ENCODE peak calls at places on chromosomes 4 and X, in six cellular contexts. One of them, this sample, is unnamed.
A peak's percentile ranks its signal among the peaks of the same experiment; 100 is the strongest.

GRCh38 chrX:9610774-9611392 is 146.0 kb downstream of the TBL1X start:
- DNase-seq in stimulated activated CD8-positive, alpha-beta memory T cell treated with anti-CD3 and anti-CD28 coated beads, Interleukin-4, amount 100 ng/mL, for 1 hour: no peak
- DNase-seq in stimulated activated CD4-positive, alpha-beta T cell treated with anti-CD3 and anti-CD28 coated beads, Interleukin-4, amount 100 ng/mL, for 24 hours: no peak
- DNase-seq in NCI-H82: no peak
- DNase-seq in activated T-cell treated with anti-CD3 and anti-CD28 coated beads, Interleukin-2, amount 50 U/mL, for 1 hour: no peak
- DNase-seq in anterior cingulate cortex: no peak
- DNase-seq in this sample: peak; percentile 54

GRCh38 chr4:80386281-80386886 is 50.9 kb downstream of the CFAP299 start:
- DNase-seq in anterior cingulate cortex: no peak
- DNase-seq in stimulated activated CD4-positive, alpha-beta T cell treated with anti-CD3 and anti-CD28 coated beads, Interleukin-4, amount 100 ng/mL, for 24 hours: no peak
- DNase-seq in NCI-H82: no peak
- DNase-seq in activated T-cell treated with anti-CD3 and anti-CD28 coated beads, Interleukin-2, amount 50 U/mL, for 1 hour: no peak
- DNase-seq in stimulated activated CD8-positive, alpha-beta memory T cell treated with anti-CD3 and anti-CD28 coated beads, Interleukin-4, amount 100 ng/mL, for 1 hour: no peak
- DNase-seq in this sample: no peak

GRCh38 chr4:169201144-169202124 is 69.3 kb downstream of the SH3RF1 start:
- DNase-seq in activated T-cell treated with anti-CD3 and anti-CD28 coated beads, Interleukin-2, amount 50 U/mL, for 1 hour: no peak
- DNase-seq in NCI-H82: peak; percentile 35
- DNase-seq in anterior cingulate cortex: no peak
- DNase-seq in stimulated activated CD8-positive, alpha-beta memory T cell treated with anti-CD3 and anti-CD28 coated beads, Interleukin-4, amount 100 ng/mL, for 1 hour: no peak
- DNase-seq in stimulated activated CD4-positive, alpha-beta T cell treated with anti-CD3 and anti-CD28 coated beads, Interleukin-4, amount 100 ng/mL, for 24 hours: no peak
- DNase-seq in this sample: no peak

GRCh38 chr4:24763631-24764302 is 31.6 kb upstream of the SOD3 start:
- DNase-seq in NCI-H82: peak; percentile 84
- DNase-seq in stimulated activated CD4-positive, alpha-beta T cell treated with anti-CD3 and anti-CD28 coated beads, Interleukin-4, amount 100 ng/mL, for 24 hours: no peak
- DNase-seq in anterior cingulate cortex: peak; percentile 24
- DNase-seq in stimulated activated CD8-positive, alpha-beta memory T cell treated with anti-CD3 and anti-CD28 coated beads, Interleukin-4, amount 100 ng/mL, for 1 hour: no peak
- DNase-seq in activated T-cell treated with anti-CD3 and anti-CD28 coated beads, Interleukin-2, amount 50 U/mL, for 1 hour: no peak
- DNase-seq in this sample: no peak

GRCh38 chrX:155819966-155820491 is 61.1 kb upstream of the VAMP7 start:
- DNase-seq in anterior cingulate cortex: peak; percentile 22
- DNase-seq in NCI-H82: peak; percentile 78
- DNase-seq in stimulated activated CD8-positive, alpha-beta memory T cell treated with anti-CD3 and anti-CD28 coated beads, Interleukin-4, amount 100 ng/mL, for 1 hour: no peak
- DNase-seq in activated T-cell treated with anti-CD3 and anti-CD28 coated beads, Interleukin-2, amount 50 U/mL, for 1 hour: peak; percentile 27
- DNase-seq in stimulated activated CD4-positive, alpha-beta T cell treated with anti-CD3 and anti-CD28 coated beads, Interleukin-4, amount 100 ng/mL, for 24 hours: peak; percentile 39
- DNase-seq in this sample: peak; percentile 71

GRCh38 chrX:49204709-49205108 is 4.7 kb upstream of the SYP start:
- DNase-seq in activated T-cell treated with anti-CD3 and anti-CD28 coated beads, Interleukin-2, amount 50 U/mL, for 1 hour: no peak
- DNase-seq in stimulated activated CD8-positive, alpha-beta memory T cell treated with anti-CD3 and anti-CD28 coated beads, Interleukin-4, amount 100 ng/mL, for 1 hour: no peak
- DNase-seq in stimulated activated CD4-positive, alpha-beta T cell treated with anti-CD3 and anti-CD28 coated beads, Interleukin-4, amount 100 ng/mL, for 24 hours: no peak
- DNase-seq in NCI-H82: no peak
- DNase-seq in anterior cingulate cortex: peak; percentile 34
- DNase-seq in this sample: no peak

GRCh38 chr4:172740434-172740833 is 428.2 kb upstream of the GALNT7 start:
- DNase-seq in stimulated activated CD4-positive, alpha-beta T cell treated with anti-CD3 and anti-CD28 coated beads, Interleukin-4, amount 100 ng/mL, for 24 hours: no peak
- DNase-seq in activated T-cell treated with anti-CD3 and anti-CD28 coated beads, Interleukin-2, amount 50 U/mL, for 1 hour: no peak
- DNase-seq in NCI-H82: no peak
- DNase-seq in anterior cingulate cortex: no peak
- DNase-seq in stimulated activated CD8-positive, alpha-beta memory T cell treated with anti-CD3 and anti-CD28 coated beads, Interleukin-4, amount 100 ng/mL, for 1 hour: no peak
- DNase-seq in this sample: no peak

GRCh38 chr4:168773388-168774195 is 236.5 kb downstream of the CBR4 start:
- DNase-seq in anterior cingulate cortex: no peak
- DNase-seq in stimulated activated CD4-positive, alpha-beta T cell treated with anti-CD3 and anti-CD28 coated beads, Interleukin-4, amount 100 ng/mL, for 24 hours: no peak
- DNase-seq in stimulated activated CD8-positive, alpha-beta memory T cell treated with anti-CD3 and anti-CD28 coated beads, Interleukin-4, amount 100 ng/mL, for 1 hour: no peak
- DNase-seq in NCI-H82: no peak
- DNase-seq in activated T-cell treated with anti-CD3 and anti-CD28 coated beads, Interleukin-2, amount 50 U/mL, for 1 hour: no peak
- DNase-seq in this sample: no peak

GRCh38 chrX:133120406-133120805 is 23.5 kb upstream of the USP26 start:
- DNase-seq in stimulated activated CD4-positive, alpha-beta T cell treated with anti-CD3 and anti-CD28 coated beads, Interleukin-4, amount 100 ng/mL, for 24 hours: no peak
- DNase-seq in anterior cingulate cortex: no peak
- DNase-seq in activated T-cell treated with anti-CD3 and anti-CD28 coated beads, Interleukin-2, amount 50 U/mL, for 1 hour: no peak
- DNase-seq in NCI-H82: no peak
- DNase-seq in stimulated activated CD8-positive, alpha-beta memory T cell treated with anti-CD3 and anti-CD28 coated beads, Interleukin-4, amount 100 ng/mL, for 1 hour: no peak
- DNase-seq in this sample: no peak

GRCh38 chrX:131895002-131895401 is 128.1 kb upstream of the STK26 start:
- DNase-seq in NCI-H82: no peak
- DNase-seq in anterior cingulate cortex: no peak
- DNase-seq in stimulated activated CD4-positive, alpha-beta T cell treated with anti-CD3 and anti-CD28 coated beads, Interleukin-4, amount 100 ng/mL, for 24 hours: no peak
- DNase-seq in stimulated activated CD8-positive, alpha-beta memory T cell treated with anti-CD3 and anti-CD28 coated beads, Interleukin-4, amount 100 ng/mL, for 1 hour: no peak
- DNase-seq in activated T-cell treated with anti-CD3 and anti-CD28 coated beads, Interleukin-2, amount 50 U/mL, for 1 hour: no peak
- DNase-seq in this sample: no peak

GRCh38 chrX:25039036-25039435 is 23.3 kb upstream of the ARX start:
- DNase-seq in activated T-cell treated with anti-CD3 and anti-CD28 coated beads, Interleukin-2, amount 50 U/mL, for 1 hour: no peak
- DNase-seq in NCI-H82: no peak
- DNase-seq in anterior cingulate cortex: no peak
- DNase-seq in stimulated activated CD8-positive, alpha-beta memory T cell treated with anti-CD3 and anti-CD28 coated beads, Interleukin-4, amount 100 ng/mL, for 1 hour: no peak
- DNase-seq in stimulated activated CD4-positive, alpha-beta T cell treated with anti-CD3 and anti-CD28 coated beads, Interleukin-4, amount 100 ng/mL, for 24 hours: no peak
- DNase-seq in this sample: no peak

GRCh38 chr4:37928896-37929537 is 31.2 kb upstream of the PTTG2 start:
- DNase-seq in stimulated activated CD4-positive, alpha-beta T cell treated with anti-CD3 and anti-CD28 coated beads, Interleukin-4, amount 100 ng/mL, for 24 hours: no peak
- DNase-seq in activated T-cell treated with anti-CD3 and anti-CD28 coated beads, Interleukin-2, amount 50 U/mL, for 1 hour: no peak
- DNase-seq in anterior cingulate cortex: no peak
- DNase-seq in stimulated activated CD8-positive, alpha-beta memory T cell treated with anti-CD3 and anti-CD28 coated beads, Interleukin-4, amount 100 ng/mL, for 1 hour: no peak
- DNase-seq in NCI-H82: peak; percentile 13
- DNase-seq in this sample: no peak

GRCh38 chrX:52933976-52934703 is 24.2 kb downstream of the FAM156A start:
- DNase-seq in activated T-cell treated with anti-CD3 and anti-CD28 coated beads, Interleukin-2, amount 50 U/mL, for 1 hour: no peak
- DNase-seq in stimulated activated CD8-positive, alpha-beta memory T cell treated with anti-CD3 and anti-CD28 coated beads, Interleukin-4, amount 100 ng/mL, for 1 hour: no peak
- DNase-seq in anterior cingulate cortex: no peak
- DNase-seq in stimulated activated CD4-positive, alpha-beta T cell treated with anti-CD3 and anti-CD28 coated beads, Interleukin-4, amount 100 ng/mL, for 24 hours: no peak
- DNase-seq in NCI-H82: peak; percentile 29
- DNase-seq in this sample: peak; percentile 57

GRCh38 chr4:166535865-166536264 is 662.8 kb downstream of the TLL1 start:
- DNase-seq in anterior cingulate cortex: no peak
- DNase-seq in activated T-cell treated with anti-CD3 and anti-CD28 coated beads, Interleukin-2, amount 50 U/mL, for 1 hour: no peak
- DNase-seq in NCI-H82: no peak
- DNase-seq in stimulated activated CD4-positive, alpha-beta T cell treated with anti-CD3 and anti-CD28 coated beads, Interleukin-4, amount 100 ng/mL, for 24 hours: no peak
- DNase-seq in stimulated activated CD8-positive, alpha-beta memory T cell treated with anti-CD3 and anti-CD28 coated beads, Interleukin-4, amount 100 ng/mL, for 1 hour: no peak
- DNase-seq in this sample: no peak

GRCh38 chr4:138835833-138836521 is 179.6 kb upstream of the NOCT start:
- DNase-seq in anterior cingulate cortex: no peak
- DNase-seq in activated T-cell treated with anti-CD3 and anti-CD28 coated beads, Interleukin-2, amount 50 U/mL, for 1 hour: no peak
- DNase-seq in stimulated activated CD8-positive, alpha-beta memory T cell treated with anti-CD3 and anti-CD28 coated beads, Interleukin-4, amount 100 ng/mL, for 1 hour: no peak
- DNase-seq in NCI-H82: no peak
- DNase-seq in stimulated activated CD4-positive, alpha-beta T cell treated with anti-CD3 and anti-CD28 coated beads, Interleukin-4, amount 100 ng/mL, for 24 hours: no peak
- DNase-seq in this sample: peak; percentile 95

GRCh38 chrX:136176399-136176825 is 29.1 kb downstream of the FHL1 start:
- DNase-seq in stimulated activated CD4-positive, alpha-beta T cell treated with anti-CD3 and anti-CD28 coated beads, Interleukin-4, amount 100 ng/mL, for 24 hours: no peak
- DNase-seq in NCI-H82: no peak
- DNase-seq in stimulated activated CD8-positive, alpha-beta memory T cell treated with anti-CD3 and anti-CD28 coated beads, Interleukin-4, amount 100 ng/mL, for 1 hour: no peak
- DNase-seq in activated T-cell treated with anti-CD3 and anti-CD28 coated beads, Interleukin-2, amount 50 U/mL, for 1 hour: no peak
- DNase-seq in anterior cingulate cortex: no peak
- DNase-seq in this sample: no peak

GRCh38 chrX:154114652-154115051 is 17.1 kb upstream of the MECP2 start:
- DNase-seq in anterior cingulate cortex: no peak
- DNase-seq in stimulated activated CD8-positive, alpha-beta memory T cell treated with anti-CD3 and anti-CD28 coated beads, Interleukin-4, amount 100 ng/mL, for 1 hour: no peak
- DNase-seq in activated T-cell treated with anti-CD3 and anti-CD28 coated beads, Interleukin-2, amount 50 U/mL, for 1 hour: no peak
- DNase-seq in stimulated activated CD4-positive, alpha-beta T cell treated with anti-CD3 and anti-CD28 coated beads, Interleukin-4, amount 100 ng/mL, for 24 hours: no peak
- DNase-seq in NCI-H82: no peak
- DNase-seq in this sample: no peak

GRCh38 chrX:132837971-132838370 is 120.5 kb downstream of the HS6ST2 start:
- DNase-seq in stimulated activated CD4-positive, alpha-beta T cell treated with anti-CD3 and anti-CD28 coated beads, Interleukin-4, amount 100 ng/mL, for 24 hours: no peak
- DNase-seq in stimulated activated CD8-positive, alpha-beta memory T cell treated with anti-CD3 and anti-CD28 coated beads, Interleukin-4, amount 100 ng/mL, for 1 hour: no peak
- DNase-seq in anterior cingulate cortex: no peak
- DNase-seq in activated T-cell treated with anti-CD3 and anti-CD28 coated beads, Interleukin-2, amount 50 U/mL, for 1 hour: no peak
- DNase-seq in NCI-H82: no peak
- DNase-seq in this sample: no peak

GRCh38 chrX:57573754-57574153 is 18.1 kb upstream of the ZXDB start:
- DNase-seq in activated T-cell treated with anti-CD3 and anti-CD28 coated beads, Interleukin-2, amount 50 U/mL, for 1 hour: no peak
- DNase-seq in anterior cingulate cortex: no peak
- DNase-seq in NCI-H82: peak; percentile 47
- DNase-seq in stimulated activated CD4-positive, alpha-beta T cell treated with anti-CD3 and anti-CD28 coated beads, Interleukin-4, amount 100 ng/mL, for 24 hours: peak; percentile 8
- DNase-seq in stimulated activated CD8-positive, alpha-beta memory T cell treated with anti-CD3 and anti-CD28 coated beads, Interleukin-4, amount 100 ng/mL, for 1 hour: no peak
- DNase-seq in this sample: peak; percentile 25

GRCh38 chr4:48602763-48603162 is 112.7 kb downstream of the ZAR1 start:
- DNase-seq in NCI-H82: no peak
- DNase-seq in activated T-cell treated with anti-CD3 and anti-CD28 coated beads, Interleukin-2, amount 50 U/mL, for 1 hour: no peak
- DNase-seq in stimulated activated CD4-positive, alpha-beta T cell treated with anti-CD3 and anti-CD28 coated beads, Interleukin-4, amount 100 ng/mL, for 24 hours: no peak
- DNase-seq in stimulated activated CD8-positive, alpha-beta memory T cell treated with anti-CD3 and anti-CD28 coated beads, Interleukin-4, amount 100 ng/mL, for 1 hour: no peak
- DNase-seq in anterior cingulate cortex: no peak
- DNase-seq in this sample: no peak

GRCh38 chrX:68997911-68998310 is 167.3 kb downstream of the PJA1 start:
- DNase-seq in anterior cingulate cortex: peak; percentile 30
- DNase-seq in stimulated activated CD4-positive, alpha-beta T cell treated with anti-CD3 and anti-CD28 coated beads, Interleukin-4, amount 100 ng/mL, for 24 hours: no peak
- DNase-seq in stimulated activated CD8-positive, alpha-beta memory T cell treated with anti-CD3 and anti-CD28 coated beads, Interleukin-4, amount 100 ng/mL, for 1 hour: no peak
- DNase-seq in NCI-H82: no peak
- DNase-seq in activated T-cell treated with anti-CD3 and anti-CD28 coated beads, Interleukin-2, amount 50 U/mL, for 1 hour: no peak
- DNase-seq in this sample: no peak

GRCh38 chrX:78029663-78030062 is 60.2 kb upstream of the PGAM4 start:
- DNase-seq in NCI-H82: peak; percentile 56
- DNase-seq in anterior cingulate cortex: peak; percentile 9
- DNase-seq in activated T-cell treated with anti-CD3 and anti-CD28 coated beads, Interleukin-2, amount 50 U/mL, for 1 hour: no peak
- DNase-seq in stimulated activated CD4-positive, alpha-beta T cell treated with anti-CD3 and anti-CD28 coated beads, Interleukin-4, amount 100 ng/mL, for 24 hours: peak; percentile 3
- DNase-seq in stimulated activated CD8-positive, alpha-beta memory T cell treated with anti-CD3 and anti-CD28 coated beads, Interleukin-4, amount 100 ng/mL, for 1 hour: no peak
- DNase-seq in this sample: peak; percentile 10

GRCh38 chr4:102217345-102217744 is 127.9 kb downstream of the SLC39A8 start:
- DNase-seq in NCI-H82: no peak
- DNase-seq in activated T-cell treated with anti-CD3 and anti-CD28 coated beads, Interleukin-2, amount 50 U/mL, for 1 hour: no peak
- DNase-seq in stimulated activated CD8-positive, alpha-beta memory T cell treated with anti-CD3 and anti-CD28 coated beads, Interleukin-4, amount 100 ng/mL, for 1 hour: no peak
- DNase-seq in stimulated activated CD4-positive, alpha-beta T cell treated with anti-CD3 and anti-CD28 coated beads, Interleukin-4, amount 100 ng/mL, for 24 hours: no peak
- DNase-seq in anterior cingulate cortex: no peak
- DNase-seq in this sample: no peak

GRCh38 chrX:86002076-86002896 is 45.1 kb downstream of the CHM start:
- DNase-seq in stimulated activated CD4-positive, alpha-beta T cell treated with anti-CD3 and anti-CD28 coated beads, Interleukin-4, amount 100 ng/mL, for 24 hours: no peak
- DNase-seq in NCI-H82: no peak
- DNase-seq in stimulated activated CD8-positive, alpha-beta memory T cell treated with anti-CD3 and anti-CD28 coated beads, Interleukin-4, amount 100 ng/mL, for 1 hour: no peak
- DNase-seq in anterior cingulate cortex: no peak
- DNase-seq in activated T-cell treated with anti-CD3 and anti-CD28 coated beads, Interleukin-2, amount 50 U/mL, for 1 hour: no peak
- DNase-seq in this sample: no peak

GRCh38 chrX:10166731-10167149 is 10.0 kb downstream of the CLCN4 start:
- DNase-seq in stimulated activated CD8-positive, alpha-beta memory T cell treated with anti-CD3 and anti-CD28 coated beads, Interleukin-4, amount 100 ng/mL, for 1 hour: no peak
- DNase-seq in anterior cingulate cortex: peak; percentile 15
- DNase-seq in activated T-cell treated with anti-CD3 and anti-CD28 coated beads, Interleukin-2, amount 50 U/mL, for 1 hour: no peak
- DNase-seq in NCI-H82: no peak
- DNase-seq in stimulated activated CD4-positive, alpha-beta T cell treated with anti-CD3 and anti-CD28 coated beads, Interleukin-4, amount 100 ng/mL, for 24 hours: no peak
- DNase-seq in this sample: no peak

GRCh38 chrX:12974797-12975669 is at the start of gene TMSB4X:
- DNase-seq in stimulated activated CD4-positive, alpha-beta T cell treated with anti-CD3 and anti-CD28 coated beads, Interleukin-4, amount 100 ng/mL, for 24 hours: peak; percentile 86
- DNase-seq in stimulated activated CD8-positive, alpha-beta memory T cell treated with anti-CD3 and anti-CD28 coated beads, Interleukin-4, amount 100 ng/mL, for 1 hour: peak; percentile 75
- DNase-seq in anterior cingulate cortex: peak; percentile 89
- DNase-seq in activated T-cell treated with anti-CD3 and anti-CD28 coated beads, Interleukin-2, amount 50 U/mL, for 1 hour: peak; percentile 82
- DNase-seq in NCI-H82: peak; percentile 90
- DNase-seq in this sample: peak; percentile 80

GRCh38 chr4:6688879-6689505 is 4.7 kb upstream of the S100P start:
- DNase-seq in stimulated activated CD4-positive, alpha-beta T cell treated with anti-CD3 and anti-CD28 coated beads, Interleukin-4, amount 100 ng/mL, for 24 hours: peak; percentile 83
- DNase-seq in NCI-H82: no peak
- DNase-seq in stimulated activated CD8-positive, alpha-beta memory T cell treated with anti-CD3 and anti-CD28 coated beads, Interleukin-4, amount 100 ng/mL, for 1 hour: peak; percentile 62
- DNase-seq in anterior cingulate cortex: peak; percentile 48
- DNase-seq in activated T-cell treated with anti-CD3 and anti-CD28 coated beads, Interleukin-2, amount 50 U/mL, for 1 hour: peak; percentile 69
- DNase-seq in this sample: no peak

GRCh38 chr4:3462790-3463415 is at the start of gene DOK7:
- DNase-seq in stimulated activated CD8-positive, alpha-beta memory T cell treated with anti-CD3 and anti-CD28 coated beads, Interleukin-4, amount 100 ng/mL, for 1 hour: no peak
- DNase-seq in stimulated activated CD4-positive, alpha-beta T cell treated with anti-CD3 and anti-CD28 coated beads, Interleukin-4, amount 100 ng/mL, for 24 hours: no peak
- DNase-seq in NCI-H82: no peak
- DNase-seq in activated T-cell treated with anti-CD3 and anti-CD28 coated beads, Interleukin-2, amount 50 U/mL, for 1 hour: no peak
- DNase-seq in anterior cingulate cortex: no peak
- DNase-seq in this sample: no peak

GRCh38 chrX:112043997-112044396 is 38.6 kb downstream of the TRPC5 start:
- DNase-seq in activated T-cell treated with anti-CD3 and anti-CD28 coated beads, Interleukin-2, amount 50 U/mL, for 1 hour: no peak
- DNase-seq in stimulated activated CD8-positive, alpha-beta memory T cell treated with anti-CD3 and anti-CD28 coated beads, Interleukin-4, amount 100 ng/mL, for 1 hour: no peak
- DNase-seq in anterior cingulate cortex: no peak
- DNase-seq in stimulated activated CD4-positive, alpha-beta T cell treated with anti-CD3 and anti-CD28 coated beads, Interleukin-4, amount 100 ng/mL, for 24 hours: no peak
- DNase-seq in NCI-H82: peak; percentile 70
- DNase-seq in this sample: peak; percentile 23

GRCh38 chr4:134906404-134907023 is 704.9 kb upstream of the PABPC4L start:
- DNase-seq in anterior cingulate cortex: no peak
- DNase-seq in activated T-cell treated with anti-CD3 and anti-CD28 coated beads, Interleukin-2, amount 50 U/mL, for 1 hour: no peak
- DNase-seq in NCI-H82: peak; percentile 29
- DNase-seq in stimulated activated CD4-positive, alpha-beta T cell treated with anti-CD3 and anti-CD28 coated beads, Interleukin-4, amount 100 ng/mL, for 24 hours: no peak
- DNase-seq in stimulated activated CD8-positive, alpha-beta memory T cell treated with anti-CD3 and anti-CD28 coated beads, Interleukin-4, amount 100 ng/mL, for 1 hour: no peak
- DNase-seq in this sample: peak; percentile 18

GRCh38 chr4:2168469-2169319 is 73.2 kb downstream of the HAUS3 start:
- DNase-seq in stimulated activated CD8-positive, alpha-beta memory T cell treated with anti-CD3 and anti-CD28 coated beads, Interleukin-4, amount 100 ng/mL, for 1 hour: no peak
- DNase-seq in anterior cingulate cortex: no peak
- DNase-seq in NCI-H82: no peak
- DNase-seq in stimulated activated CD4-positive, alpha-beta T cell treated with anti-CD3 and anti-CD28 coated beads, Interleukin-4, amount 100 ng/mL, for 24 hours: no peak
- DNase-seq in activated T-cell treated with anti-CD3 and anti-CD28 coated beads, Interleukin-2, amount 50 U/mL, for 1 hour: no peak
- DNase-seq in this sample: peak; percentile 26

GRCh38 chrX:120136128-120136527 is 20.4 kb upstream of the RHOXF1 start:
- DNase-seq in anterior cingulate cortex: no peak
- DNase-seq in NCI-H82: no peak
- DNase-seq in activated T-cell treated with anti-CD3 and anti-CD28 coated beads, Interleukin-2, amount 50 U/mL, for 1 hour: no peak
- DNase-seq in stimulated activated CD8-positive, alpha-beta memory T cell treated with anti-CD3 and anti-CD28 coated beads, Interleukin-4, amount 100 ng/mL, for 1 hour: no peak
- DNase-seq in stimulated activated CD4-positive, alpha-beta T cell treated with anti-CD3 and anti-CD28 coated beads, Interleukin-4, amount 100 ng/mL, for 24 hours: no peak
- DNase-seq in this sample: no peak

This sample was measured in NCI-H1092 treated with DMSO at 0.1 percent for 48 hours.